ENCODE peak calls at places on chromosome 11, in six cellular contexts. One of them, this sample, is unnamed.

GRCh38 chr11:4068962-4069361 is 25.6 kb upstream of the RRM1 start:
- DNase-seq in naive thymus-derived CD4-positive, alpha-beta T cell: no peak
- DNase-seq in neural progenitor cell: no peak
- DNase-seq in PC-3: no peak
- DNase-seq in psoas muscle: no peak
- DNase-seq in aorta: no peak
- DNase-seq in this sample: no peak

GRCh38 chr11:9574806-9575530 is 1.5 kb downstream of the WEE1 start:
- DNase-seq in aorta: peak; percentile 63
- DNase-seq in psoas muscle: no peak
- DNase-seq in neural progenitor cell: peak; percentile 78
- DNase-seq in naive thymus-derived CD4-positive, alpha-beta T cell: peak; percentile 38
- DNase-seq in PC-3: peak; percentile 77
- DNase-seq in this sample: peak; percentile 61

GRCh38 chr11:45652781-45653180 is 12.6 kb downstream of the CHST1 start:
- DNase-seq in PC-3: peak; percentile 9
- DNase-seq in neural progenitor cell: peak; percentile 2
- DNase-seq in psoas muscle: no peak
- DNase-seq in aorta: peak; percentile 51
- DNase-seq in naive thymus-derived CD4-positive, alpha-beta T cell: no peak
- DNase-seq in this sample: peak; percentile 20

GRCh38 chr11:102573851-102574250 is 43.3 kb upstream of the MMP7 start:
- DNase-seq in aorta: no peak
- DNase-seq in naive thymus-derived CD4-positive, alpha-beta T cell: no peak
- DNase-seq in neural progenitor cell: no peak
- DNase-seq in PC-3: no peak
- DNase-seq in psoas muscle: no peak
- DNase-seq in this sample: no peak

GRCh38 chr11:69686452-69686851 is 11.3 kb upstream of the LTO1 start:
- DNase-seq in PC-3: no peak
- DNase-seq in psoas muscle: no peak
- DNase-seq in neural progenitor cell: no peak
- DNase-seq in aorta: no peak
- DNase-seq in naive thymus-derived CD4-positive, alpha-beta T cell: no peak
- DNase-seq in this sample: no peak

GRCh38 chr11:78190871-78191538 is 2.3 kb downstream of the USP35 start:
- DNase-seq in naive thymus-derived CD4-positive, alpha-beta T cell: no peak
- DNase-seq in aorta: no peak
- DNase-seq in PC-3: no peak
- DNase-seq in psoas muscle: no peak
- DNase-seq in neural progenitor cell: no peak
- DNase-seq in this sample: no peak

GRCh38 chr11:2257023-2257700 is 13.2 kb downstream of the ASCL2 start:
- DNase-seq in psoas muscle: no peak
- DNase-seq in aorta: peak; percentile 40
- DNase-seq in PC-3: peak; percentile 88
- DNase-seq in naive thymus-derived CD4-positive, alpha-beta T cell: no peak
- DNase-seq in neural progenitor cell: no peak
- DNase-seq in this sample: peak; percentile 76

GRCh38 chr11:135033545-135033944 is 621.5 kb upstream of the B3GAT1 start:
- DNase-seq in neural progenitor cell: peak; percentile 76
- DNase-seq in aorta: no peak
- DNase-seq in naive thymus-derived CD4-positive, alpha-beta T cell: no peak
- DNase-seq in psoas muscle: no peak
- DNase-seq in PC-3: no peak
- DNase-seq in this sample: no peak

GRCh38 chr11:44559207-44559943 is 6.1 kb upstream of the CD82 start:
- DNase-seq in PC-3: no peak
- DNase-seq in neural progenitor cell: peak; percentile 88
- DNase-seq in aorta: no peak
- DNase-seq in psoas muscle: no peak
- DNase-seq in naive thymus-derived CD4-positive, alpha-beta T cell: no peak
- DNase-seq in this sample: no peak

GRCh38 chr11:109120341-109120740 is 301.6 kb upstream of the C11orf87 start:
- DNase-seq in psoas muscle: no peak
- DNase-seq in neural progenitor cell: no peak
- DNase-seq in PC-3: no peak
- DNase-seq in naive thymus-derived CD4-positive, alpha-beta T cell: no peak
- DNase-seq in aorta: no peak
- DNase-seq in this sample: no peak

GRCh38 chr11:112831969-112832368 is 129.3 kb upstream of the NCAM1 start:
- DNase-seq in naive thymus-derived CD4-positive, alpha-beta T cell: no peak
- DNase-seq in PC-3: no peak
- DNase-seq in psoas muscle: no peak
- DNase-seq in aorta: no peak
- DNase-seq in neural progenitor cell: no peak
- DNase-seq in this sample: no peak

GRCh38 chr11:73154178-73154577 is 12.1 kb upstream of the FCHSD2 start:
- DNase-seq in naive thymus-derived CD4-positive, alpha-beta T cell: peak; percentile 31
- DNase-seq in psoas muscle: no peak
- DNase-seq in PC-3: no peak
- DNase-seq in aorta: peak; percentile 61
- DNase-seq in neural progenitor cell: no peak
- DNase-seq in this sample: no peak

GRCh38 chr11:115333106-115333505 is 171.1 kb downstream of the CADM1 start:
- DNase-seq in aorta: no peak
- DNase-seq in PC-3: no peak
- DNase-seq in neural progenitor cell: no peak
- DNase-seq in naive thymus-derived CD4-positive, alpha-beta T cell: no peak
- DNase-seq in psoas muscle: no peak
- DNase-seq in this sample: no peak

GRCh38 chr11:111641339-111642015 is 39.2 kb downstream of the SIK2 start:
- DNase-seq in naive thymus-derived CD4-positive, alpha-beta T cell: no peak
- DNase-seq in PC-3: no peak
- DNase-seq in neural progenitor cell: no peak
- DNase-seq in psoas muscle: no peak
- DNase-seq in aorta: no peak
- DNase-seq in this sample: no peak

GRCh38 chr11:82636620-82637019 is 97.0 kb downstream of the FAM181B start:
- DNase-seq in neural progenitor cell: no peak
- DNase-seq in aorta: no peak
- DNase-seq in PC-3: no peak
- DNase-seq in naive thymus-derived CD4-positive, alpha-beta T cell: no peak
- DNase-seq in psoas muscle: no peak
- DNase-seq in this sample: no peak

GRCh38 chr11:10659339-10660216 is 34.0 kb downstream of the IRAG1 start:
- DNase-seq in neural progenitor cell: no peak
- DNase-seq in psoas muscle: peak; percentile 50
- DNase-seq in PC-3: peak; percentile 90
- DNase-seq in naive thymus-derived CD4-positive, alpha-beta T cell: no peak
- DNase-seq in aorta: peak; percentile 71
- DNase-seq in this sample: no peak

GRCh38 chr11:73578786-73579185 is 19.1 kb downstream of the FAM168A start:
- DNase-seq in naive thymus-derived CD4-positive, alpha-beta T cell: no peak
- DNase-seq in psoas muscle: no peak
- DNase-seq in aorta: no peak
- DNase-seq in neural progenitor cell: no peak
- DNase-seq in PC-3: no peak
- DNase-seq in this sample: no peak

GRCh38 chr11:96267490-96268010 is 75.4 kb downstream of the MAML2 start:
- DNase-seq in aorta: no peak
- DNase-seq in psoas muscle: no peak
- DNase-seq in neural progenitor cell: no peak
- DNase-seq in PC-3: no peak
- DNase-seq in naive thymus-derived CD4-positive, alpha-beta T cell: peak; percentile 47
- DNase-seq in this sample: no peak

GRCh38 chr11:67071420-67072284 is 15.0 kb downstream of the RHOD start:
- DNase-seq in neural progenitor cell: peak; percentile 89
- DNase-seq in naive thymus-derived CD4-positive, alpha-beta T cell: peak; percentile 81
- DNase-seq in psoas muscle: peak; percentile 74
- DNase-seq in PC-3: peak; percentile 62
- DNase-seq in aorta: peak; percentile 81
- DNase-seq in this sample: peak; percentile 79

GRCh38 chr11:78038697-78039313 is 15.7 kb upstream of the KCTD14 start:
- DNase-seq in psoas muscle: no peak
- DNase-seq in PC-3: no peak
- DNase-seq in neural progenitor cell: no peak
- DNase-seq in aorta: no peak
- DNase-seq in naive thymus-derived CD4-positive, alpha-beta T cell: no peak
- DNase-seq in this sample: no peak

GRCh38 chr11:12066799-12067508 is 43.4 kb upstream of the MICAL2 start:
- DNase-seq in PC-3: peak; percentile 50
- DNase-seq in naive thymus-derived CD4-positive, alpha-beta T cell: no peak
- DNase-seq in psoas muscle: peak; percentile 58
- DNase-seq in aorta: peak; percentile 61
- DNase-seq in neural progenitor cell: peak; percentile 48
- DNase-seq in this sample: peak; percentile 83

GRCh38 chr11:102946237-102946636 is 9.3 kb downstream of the MMP13 start:
- DNase-seq in aorta: no peak
- DNase-seq in neural progenitor cell: no peak
- DNase-seq in psoas muscle: no peak
- DNase-seq in naive thymus-derived CD4-positive, alpha-beta T cell: no peak
- DNase-seq in PC-3: peak; percentile 19
- DNase-seq in this sample: no peak

GRCh38 chr11:77199346-77199745 is 71.3 kb downstream of the MYO7A start:
- DNase-seq in psoas muscle: no peak
- DNase-seq in aorta: peak; percentile 26
- DNase-seq in naive thymus-derived CD4-positive, alpha-beta T cell: no peak
- DNase-seq in neural progenitor cell: no peak
- DNase-seq in PC-3: no peak
- DNase-seq in this sample: peak; percentile 26

GRCh38 chr11:64716471-64717267 is 6.3 kb downstream of the NRXN2 start:
- DNase-seq in neural progenitor cell: no peak
- DNase-seq in naive thymus-derived CD4-positive, alpha-beta T cell: no peak
- DNase-seq in psoas muscle: no peak
- DNase-seq in PC-3: no peak
- DNase-seq in aorta: no peak
- DNase-seq in this sample: no peak
- H3K27me3 ChIP-seq in neural progenitor cell: peaks cover 99% of the 10 kb centered on the region
- H3K27me3 ChIP-seq in naive thymus-derived CD4-positive, alpha-beta T cell: peaks cover 15% of the 10 kb centered on the region
- H3K27me3 ChIP-seq in psoas muscle: peaks cover 69% of the 10 kb centered on the region
- H3K27me3 ChIP-seq in PC-3: peaks cover 69% of the 10 kb centered on the region
- H3K27me3 ChIP-seq in aorta: no peaks in the 10 kb centered on the region
- H3K27me3 ChIP-seq in this sample: peaks cover 100% of the 10 kb centered on the region

GRCh38 chr11:279040-279965 is 1.1 kb downstream of the NLRP6 start:
- DNase-seq in naive thymus-derived CD4-positive, alpha-beta T cell: peak; percentile 35
- DNase-seq in PC-3: no peak
- DNase-seq in psoas muscle: no peak
- DNase-seq in aorta: peak; percentile 53
- DNase-seq in neural progenitor cell: no peak
- DNase-seq in this sample: peak; percentile 88

GRCh38 chr11:281486-282161 is 3.4 kb downstream of the NLRP6 start:
- DNase-seq in naive thymus-derived CD4-positive, alpha-beta T cell: no peak
- DNase-seq in psoas muscle: no peak
- DNase-seq in neural progenitor cell: no peak
- DNase-seq in PC-3: no peak
- DNase-seq in aorta: no peak
- DNase-seq in this sample: no peak

GRCh38 chr11:279966-280761 is 2.0 kb downstream of the NLRP6 start:
- DNase-seq in neural progenitor cell: no peak
- DNase-seq in aorta: peak; percentile 60
- DNase-seq in naive thymus-derived CD4-positive, alpha-beta T cell: peak; percentile 45
- DNase-seq in psoas muscle: no peak
- DNase-seq in PC-3: no peak
- DNase-seq in this sample: peak; percentile 88

GRCh38 chr11:282171-282570 is 4.0 kb downstream of the NLRP6 start:
- DNase-seq in neural progenitor cell: no peak
- DNase-seq in psoas muscle: no peak
- DNase-seq in naive thymus-derived CD4-positive, alpha-beta T cell: peak; percentile 20
- DNase-seq in aorta: no peak
- DNase-seq in PC-3: no peak
- DNase-seq in this sample: no peak

DNA sequence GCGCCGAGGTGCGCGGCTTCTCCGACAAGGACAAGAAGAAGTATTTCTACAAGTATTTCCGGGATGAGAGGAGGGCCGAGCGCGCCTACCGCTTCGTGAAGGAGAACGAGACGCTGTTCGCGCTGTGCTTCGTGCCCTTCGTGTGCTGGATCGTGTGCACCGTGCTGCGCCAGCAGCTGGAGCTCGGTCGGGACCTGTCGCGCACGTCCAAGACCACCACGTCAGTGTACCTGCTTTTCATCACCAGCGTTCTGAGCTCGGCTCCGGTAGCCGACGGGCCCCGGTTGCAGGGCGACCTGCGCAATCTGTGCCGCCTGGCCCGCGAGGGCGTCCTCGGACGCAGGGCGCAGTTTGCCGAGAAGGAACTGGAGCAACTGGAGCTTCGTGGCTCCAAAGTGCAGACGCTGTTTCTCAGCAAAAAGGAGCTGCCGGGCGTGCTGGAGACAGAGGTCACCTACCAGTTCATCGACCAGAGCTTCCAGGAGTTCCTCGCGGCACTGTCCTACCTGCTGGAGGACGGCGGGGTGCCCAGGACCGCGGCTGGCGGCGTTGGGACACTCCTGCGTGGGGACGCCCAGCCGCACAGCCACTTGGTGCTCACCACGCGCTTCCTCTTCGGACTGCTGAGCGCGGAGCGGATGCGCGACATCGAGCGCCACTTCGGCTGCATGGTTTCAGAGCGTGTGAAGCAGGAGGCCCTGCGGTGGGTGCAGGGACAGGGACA is 2.7 kb downstream of the NLRP6 start:
- DNase-seq in aorta: no peak
- DNase-seq in neural progenitor cell: no peak
- DNase-seq in PC-3: no peak
- DNase-seq in naive thymus-derived CD4-positive, alpha-beta T cell: peak; percentile 52
- DNase-seq in psoas muscle: no peak
- DNase-seq in this sample: no peak
- H3K4me3 ChIP-seq in aorta: no peak overlapping the region
- H3K4me3 ChIP-seq in neural progenitor cell: no peak overlapping the region
- H3K4me3 ChIP-seq in PC-3: no peak overlapping the region
- H3K4me3 ChIP-seq in naive thymus-derived CD4-positive, alpha-beta T cell: peak overlapping the region; percentile 75
- H3K4me3 ChIP-seq in psoas muscle: peak overlapping the region; percentile 28
- H3K4me3 ChIP-seq in this sample: no peak overlapping the region

DNA sequence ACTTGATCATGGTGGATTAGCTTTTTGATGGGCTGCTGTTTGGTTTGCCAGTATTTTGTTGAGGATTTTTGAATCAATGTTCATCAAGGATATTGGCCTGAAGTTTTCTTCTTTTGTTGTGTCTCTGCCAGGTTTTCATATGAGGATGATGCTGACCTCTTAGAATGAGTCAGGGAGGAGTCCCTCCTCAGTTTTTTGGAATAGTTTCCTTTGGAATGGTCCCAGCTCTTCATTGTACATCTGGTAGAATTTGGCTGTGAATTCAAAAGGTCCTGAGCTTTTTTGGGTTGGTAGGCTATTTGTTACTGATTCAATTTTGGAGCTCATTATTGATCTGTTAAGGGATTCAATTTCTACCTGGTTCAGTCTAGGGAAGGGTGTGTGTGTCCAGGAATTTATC is 78.1 kb downstream of the CTSC start:
- DNase-seq in psoas muscle: no peak
- DNase-seq in aorta: no peak
- DNase-seq in naive thymus-derived CD4-positive, alpha-beta T cell: no peak
- DNase-seq in neural progenitor cell: no peak
- DNase-seq in PC-3: no peak
- DNase-seq in this sample: no peak
- H3K9me3 ChIP-seq in psoas muscle: peaks cover 28% of the 10 kb centered on the region
- H3K9me3 ChIP-seq in aorta: peaks cover 1% of the 10 kb centered on the region
- H3K9me3 ChIP-seq in naive thymus-derived CD4-positive, alpha-beta T cell: peaks cover 4% of the 10 kb centered on the region
- H3K9me3 ChIP-seq in neural progenitor cell: peaks cover 9% of the 10 kb centered on the region
- H3K9me3 ChIP-seq in PC-3: peaks cover 5% of the 10 kb centered on the region
- H3K9me3 ChIP-seq in this sample: no peaks in the 10 kb centered on the region

DNA sequence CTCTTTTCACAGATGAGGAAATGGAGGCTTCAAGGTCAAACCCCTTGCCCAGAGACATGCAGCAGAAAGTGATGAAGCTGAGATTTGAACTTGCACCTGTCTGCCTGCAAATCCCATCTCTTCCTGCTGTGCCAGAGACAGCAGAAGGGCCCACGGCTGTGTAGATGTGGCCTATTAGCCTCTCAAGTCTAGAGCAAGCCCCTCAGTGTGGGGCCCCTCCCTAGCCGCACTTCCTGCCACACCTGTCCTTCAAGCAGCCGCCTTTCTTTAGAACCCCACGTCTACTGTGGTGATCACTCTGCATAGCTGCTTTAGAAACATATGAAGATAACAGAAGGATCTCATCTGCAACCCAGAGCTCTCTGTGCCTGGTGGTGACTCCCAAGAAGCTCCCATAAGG is 41.2 kb upstream of the JAM3 start:
- DNase-seq in PC-3: no peak
- DNase-seq in aorta: no peak
- DNase-seq in neural progenitor cell: no peak
- DNase-seq in naive thymus-derived CD4-positive, alpha-beta T cell: no peak
- DNase-seq in psoas muscle: no peak
- DNase-seq in this sample: no peak
- H3K27me3 ChIP-seq in PC-3: peaks cover 35% of the 10 kb centered on the region
- H3K27me3 ChIP-seq in aorta: no peaks in the 10 kb centered on the region
- H3K27me3 ChIP-seq in neural progenitor cell: peaks cover 47% of the 10 kb centered on the region
- H3K27me3 ChIP-seq in naive thymus-derived CD4-positive, alpha-beta T cell: no peaks in the 10 kb centered on the region
- H3K27me3 ChIP-seq in psoas muscle: no peaks in the 10 kb centered on the region
- H3K27me3 ChIP-seq in this sample: no peaks in the 10 kb centered on the region